ENCODE peak calls at places on chromosomes 4 and X, in seven cellular contexts. Q, F, H, P, G, L and N are unnamed samples.

GRCh38 chr4:153467897-153468262 is 1.7 kb downstream of the TMEM131L start:
- DNase-seq in P (no peak), Q (no peak), F (no peak), H (no peak), G (no peak), L (no peak), N (no peak)

GRCh38 chr4:89539374-89539773 is 231.8 kb upstream of the GPRIN3 start:
- DNase-seq in G (no peak), Q (no peak), P (no peak), H (no peak), L (no peak), F (no peak), N (peak; percentile 77)

GRCh38 chr4:72313121-72313520 is 255.9 kb downstream of the ADAMTS3 start:
- DNase-seq in Q (no peak), L (no peak), H (no peak), F (no peak), G (no peak), P (no peak), N (no peak)

GRCh38 chrX:70554523-70554922 is 109.9 kb downstream of the DLG3 start:
- DNase-seq in G (no peak), F (no peak), Q (no peak), H (no peak), L (no peak), P (no peak), N (no peak)

GRCh38 chr4:65007841-65008439 is 598.7 kb upstream of the TECRL start:
- DNase-seq in Q (no peak), G (no peak), L (no peak), P (no peak), F (no peak), H (peak; percentile 69), N (no peak)

GRCh38 chrX:153608376-153608775 is 9.4 kb upstream of the CCNQ start:
- DNase-seq in F (no peak), P (no peak), Q (no peak), L (no peak), G (no peak), H (no peak), N (no peak)

GRCh38 chrX:108167211-108167872 is 75.8 kb downstream of the ATG4A start:
- DNase-seq in Q (no peak), P (no peak), L (no peak), H (no peak), F (no peak), G (no peak), N (no peak)

GRCh38 chr4:107050525-107051135 is 14.5 kb upstream of the DKK2 start:
- DNase-seq in F (no peak), H (peak; percentile 23), G (no peak), P (no peak), L (no peak), Q (no peak), N (no peak)

GRCh38 chr4:122537388-122538135 is 81.0 kb upstream of the IL2 start:
- DNase-seq in H (no peak), F (no peak), P (no peak), L (no peak), G (no peak), Q (no peak), N (no peak)

GRCh38 chr4:167234388-167234881 is at the start of gene SPOCK3:
- DNase-seq in P (no peak), F (peak; percentile 76), G (no peak), L (no peak), H (peak; percentile 82), Q (peak; percentile 40), N (no peak)

GRCh38 chr4:11424000-11424399 is 4.7 kb downstream of the HS3ST1 start:
- DNase-seq in Q (no peak), P (no peak), H (peak; percentile 78), F (no peak), G (no peak), L (no peak), N (no peak)

GRCh38 chr4:8320386-8320750 is 50.8 kb downstream of the HTRA3 start:
- DNase-seq in P (no peak), H (no peak), F (no peak), Q (peak; percentile 11), G (no peak), L (no peak), N (no peak)

GRCh38 chrX:65985922-65986588 is 53.8 kb downstream of the VSIG4 start:
- DNase-seq in H (peak; percentile 69), F (no peak), Q (peak; percentile 45), G (no peak), L (peak; percentile 48), P (no peak), N (peak; percentile 3)

GRCh38 chr4:114378306-114378903 is 220.2 kb upstream of the UGT8 start:
- DNase-seq in Q (no peak), P (no peak), G (no peak), L (no peak), F (no peak), H (no peak), N (no peak)

GRCh38 chrX:11886745-11887144 is 128.7 kb downstream of the MSL3 start:
- DNase-seq in G (no peak), H (no peak), Q (no peak), L (no peak), P (no peak), F (no peak), N (no peak)

GRCh38 chr4:56468097-56468422 is 643 bp downstream of the SRP72 start:
- DNase-seq in P (no peak), F (no peak), G (no peak), H (peak; percentile 55), L (peak; percentile 68), Q (peak; percentile 46), N (no peak)

GRCh38 chr4:183924362-183925044 is 19.4 kb downstream of the STOX2 start:
- DNase-seq in L (no peak), H (no peak), F (no peak), G (no peak), Q (no peak), P (no peak), N (no peak)

GRCh38 chrX:45756562-45756961 is 555.9 kb upstream of the DIPK2B start:
- DNase-seq in Q (no peak), G (no peak), H (no peak), F (no peak), L (no peak), P (no peak), N (no peak)

GRCh38 chrX:1027133-1027532 is 185.3 kb downstream of the CRLF2 start:
- DNase-seq in Q (no peak), H (no peak), G (no peak), F (no peak), P (no peak), L (no peak), N (no peak)

GRCh38 chrX:107272431-107272921 is 66.1 kb downstream of the DNAAF6 start:
- DNase-seq in G (no peak), P (no peak), Q (no peak), H (peak; percentile 35), L (peak; percentile 18), F (peak; percentile 45), N (no peak)

GRCh38 chr4:153349206-153349805 is 4.8 kb downstream of the MND1 start:
- DNase-seq in Q (no peak), F (no peak), P (no peak), H (no peak), L (no peak), G (no peak), N (no peak)

GRCh38 chr4:73836373-73837269 is at the start of gene CXCL6:
- DNase-seq in G (no peak), L (peak; percentile 36), H (peak; percentile 32), Q (peak; percentile 37), P (no peak), F (peak; percentile 63), N (no peak)

GRCh38 chr4:78710536-78710935 is 65.6 kb upstream of the BMP2K start:
- DNase-seq in P (no peak), H (no peak), L (no peak), G (no peak), F (no peak), Q (no peak), N (no peak)

GRCh38 chr4:90845777-90846176 is 718.6 kb downstream of the CCSER1 start:
- DNase-seq in Q (no peak), F (no peak), G (no peak), H (no peak), P (no peak), L (no peak), N (no peak)

GRCh38 chr4:184510431-184510830 is 36.1 kb upstream of the IRF2 start:
- DNase-seq in H (no peak), P (no peak), G (no peak), Q (no peak), F (no peak), L (no peak), N (no peak)

GRCh38 chr4:111064342-111064993 is 441.6 kb upstream of the PITX2 start:
- DNase-seq in G (no peak), Q (no peak), H (no peak), L (no peak), P (no peak), F (no peak), N (no peak)

GRCh38 chr4:128424524-128425195 is 137.0 kb upstream of the PGRMC2 start:
- DNase-seq in P (no peak), H (no peak), Q (no peak), F (no peak), L (no peak), G (no peak), N (peak; percentile 8)

GRCh38 chr4:4524364-4524763 is 17.5 kb downstream of the STX18 start:
- DNase-seq in H (peak; percentile 21), G (no peak), Q (no peak), F (no peak), L (no peak), P (no peak), N (no peak)

GRCh38 chrX:99301990-99302389 is 1108.1 kb downstream of the PCDH19 start:
- DNase-seq in L (no peak), G (no peak), H (peak; percentile 59), Q (no peak), P (no peak), F (no peak), N (no peak)

DNA sequence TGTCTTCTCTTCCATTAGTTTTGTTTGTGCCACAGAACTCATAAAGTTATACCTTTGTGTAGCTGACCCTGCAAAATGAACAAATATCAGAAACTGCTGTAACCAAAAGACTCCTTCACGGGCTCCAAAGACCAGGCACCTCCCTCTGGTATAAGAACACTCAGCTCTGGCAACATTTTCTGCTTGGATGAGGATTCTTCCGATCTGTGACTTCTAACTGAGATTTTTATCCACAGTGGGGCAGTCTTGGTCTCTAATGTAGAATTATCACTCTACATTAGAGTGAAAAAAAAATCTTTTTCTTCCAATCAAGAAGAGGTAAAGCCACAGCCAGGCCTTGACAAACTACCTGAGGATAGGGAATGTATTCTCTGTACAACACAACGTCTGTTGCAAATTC is 38.5 kb upstream of the PRSS48 start:
- DNase-seq in F (no peak), G (no peak), P (no peak), L (no peak), Q (no peak), H (no peak), N (no peak)
- TF ChIP-seq CTCF in F (no peak), G (no peak), P (no peak), L (no peak), Q (no peak), H (no peak), N (no peak)

GRCh38 chr4:186554485-186554884 is 882 bp downstream of the MTNR1A start:
- DNase-seq in F (no peak), H (peak; percentile 46), G (no peak), Q (peak; percentile 43), L (peak; percentile 88), P (no peak), N (no peak)
- TF ChIP-seq CTCF in F (no peak), H (peak; percentile 25), G (no peak), Q (no peak), L (peak; percentile 17), P (no peak), N (peak; percentile 1)

GRCh38 chrX:79592259-79592658 is 225.1 kb upstream of the ITM2A start:
- DNase-seq in F (no peak), P (no peak), H (peak; percentile 0), L (no peak), G (no peak), Q (no peak), N (no peak)
- TF ChIP-seq CTCF in F (no peak), P (no peak), H (no peak), L (no peak), G (no peak), Q (no peak), N (no peak)

GRCh38 chr4:70153937-70154336 is at the start of gene PRR27:
- DNase-seq in P (no peak), H (no peak), Q (no peak), F (no peak), G (no peak), L (no peak), N (no peak)
- TF ChIP-seq CTCF in P (no peak), H (no peak), Q (no peak), F (no peak), G (no peak), L (no peak), N (no peak)